ENCODE peak calls at places on chromosomes 6 and 20, in six cellular contexts. S, V, M, D, P and C are unnamed samples.

GRCh38 chr6:68533339-68533795 is 101.7 kb upstream of the ADGRB3 start:
- DNase-seq in S (no peak), V (no peak), M (no peak), D (no peak), P (no peak), C (no peak)

GRCh38 chr6:111480988-111481830 is 1.8 kb downstream of the REV3L start:
- DNase-seq in S (peak; percentile 21), V (no peak), M (no peak), D (no peak), P (no peak), C (no peak)

GRCh38 chr6:52317841-52318581 is 33.5 kb upstream of the MCM3 start:
- DNase-seq in S (peak; percentile 42), V (no peak), M (no peak), D (no peak), P (peak; percentile 40), C (peak; percentile 76)

GRCh38 chr6:170314983-170315382 is 8.4 kb downstream of the FAM120B start:
- DNase-seq in S (no peak), V (no peak), M (no peak), D (no peak), P (no peak), C (no peak)

GRCh38 chr6:109308018-109308492 is 74.2 kb downstream of the CD164 start:
- DNase-seq in S (peak; percentile 85), V (no peak), M (peak; percentile 74), D (peak; percentile 21), P (peak; percentile 88), C (no peak)

GRCh38 chr6:80356545-80356944 is 250.1 kb downstream of the BCKDHB start:
- DNase-seq in S (no peak), V (no peak), M (no peak), D (no peak), P (no peak), C (no peak)

GRCh38 chr6:56570434-56571359 is 72.0 kb downstream of the DST start:
- DNase-seq in S (peak; percentile 51), V (peak; percentile 25), M (no peak), D (no peak), P (peak; percentile 30), C (peak; percentile 22)

GRCh38 chr20:11867286-11867921 is 50.3 kb upstream of the BTBD3 start:
- DNase-seq in S (no peak), V (no peak), M (no peak), D (no peak), P (no peak), C (no peak)

GRCh38 chr20:36408219-36408618 is 102.1 kb downstream of the DLGAP4 start:
- DNase-seq in S (peak; percentile 62), V (no peak), M (peak; percentile 28), D (no peak), P (peak; percentile 23), C (no peak)

GRCh38 chr6:82589509-82590206 is 226.0 kb downstream of the TPBG start:
- DNase-seq in S (peak; percentile 47), V (peak; percentile 48), M (no peak), D (no peak), P (peak; percentile 13), C (peak; percentile 22)

GRCh38 chr20:33693741-33694645 is 7.8 kb upstream of the E2F1 start:
- DNase-seq in S (peak; percentile 20), V (no peak), M (no peak), D (no peak), P (no peak), C (no peak)

GRCh38 chr20:48658198-48658476 is 169.7 kb downstream of the PREX1 start:
- DNase-seq in S (no peak), V (no peak), M (no peak), D (no peak), P (no peak), C (no peak)

GRCh38 chr20:48658505-48658904 is 169.3 kb downstream of the PREX1 start:
- DNase-seq in S (no peak), V (no peak), M (no peak), D (no peak), P (no peak), C (no peak)

GRCh38 chr20:48656120-48656519 is 171.7 kb downstream of the PREX1 start:
- DNase-seq in S (no peak), V (no peak), M (no peak), D (no peak), P (no peak), C (no peak)

GRCh38 chr20:48657426-48658197 is 170.2 kb downstream of the PREX1 start:
- DNase-seq in S (peak; percentile 83), V (peak; percentile 67), M (peak; percentile 67), D (peak; percentile 66), P (peak; percentile 87), C (peak; percentile 94)

DNA sequence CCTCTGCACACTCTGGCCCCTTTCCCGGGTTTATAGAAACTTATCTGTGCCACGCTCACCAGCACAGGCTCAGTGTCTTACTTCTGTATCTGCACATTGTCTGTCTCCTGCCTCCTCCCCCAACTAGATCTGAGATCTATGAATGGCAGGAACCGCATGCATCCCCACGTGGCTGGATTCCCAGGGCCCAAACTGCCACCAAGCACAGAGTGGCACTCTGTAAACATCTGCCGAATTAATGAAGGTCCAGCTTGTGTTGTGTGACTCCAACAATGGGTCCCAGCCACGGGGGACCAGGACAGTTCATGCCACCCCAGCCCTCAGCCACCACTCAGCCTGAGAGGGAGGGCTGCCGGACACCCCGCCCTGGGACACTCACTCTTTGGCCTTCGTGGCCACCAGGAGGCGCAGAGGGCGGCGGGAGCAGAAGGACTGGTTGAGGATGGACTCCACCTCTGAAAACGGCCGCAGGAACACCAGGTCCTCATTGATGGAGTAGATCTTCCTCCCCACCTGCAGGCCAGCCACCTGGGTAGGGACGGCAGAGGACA is 171.1 kb downstream of the PREX1 start:
- DNase-seq in S (no peak), V (no peak), M (no peak), D (no peak), P (no peak), C (no peak)
- TF ChIP-seq CTCF in S (peak; percentile 29), V (peak; percentile 36), M (no peak), D (no peak), P (peak; percentile 17), C (no peak)

GRCh38 chr6:99741092-99741491 is 134.5 kb downstream of the PRDM13 start:
- DNase-seq in S (no peak), V (no peak), M (no peak), D (no peak), P (no peak), C (no peak)

GRCh38 chr6:99739526-99739925 is 132.9 kb downstream of the PRDM13 start:
- DNase-seq in S (no peak), V (no peak), M (no peak), D (no peak), P (no peak), C (no peak)

GRCh38 chr6:99736302-99736701 is 129.7 kb downstream of the PRDM13 start:
- DNase-seq in S (no peak), V (peak; percentile 55), M (no peak), D (no peak), P (no peak), C (peak; percentile 1)
- TF ChIP-seq CTCF in S (no peak), V (peak; percentile 23), M (no peak), D (no peak), P (no peak), C (no peak)

DNA sequence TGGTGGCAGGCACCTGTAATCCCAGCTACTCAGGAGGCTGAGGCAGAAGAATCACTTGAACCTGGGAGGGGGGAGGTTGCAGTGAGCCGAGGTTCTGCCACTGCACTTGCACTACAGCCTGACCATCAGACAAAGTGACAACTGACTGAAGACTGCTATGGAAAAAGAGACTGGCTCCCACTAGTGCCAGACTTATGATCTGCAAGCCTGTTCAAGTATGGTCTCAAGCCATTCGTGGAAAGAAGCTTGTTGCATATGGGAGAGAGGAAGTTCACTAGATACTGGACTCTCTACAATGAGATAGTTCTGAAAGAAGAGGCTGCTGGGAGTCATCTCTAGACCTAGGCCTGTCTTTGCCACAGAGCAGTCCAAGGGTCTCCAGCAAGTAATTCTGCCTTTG is 26.7 kb downstream of the MDN1 start:
- DNase-seq in S (peak; percentile 35), V (peak; percentile 30), M (peak; percentile 13), D (no peak), P (peak; percentile 53), C (peak; percentile 60)
- TF ChIP-seq CTCF in S (peak; percentile 50), V (peak; percentile 32), M (peak; percentile 30), D (no peak), P (peak; percentile 52), C (peak; percentile 23)

GRCh38 chr6:38776515-38776914 is 61.4 kb downstream of the DNAH8 start:
- DNase-seq in S (no peak), V (no peak), M (no peak), D (no peak), P (no peak), C (no peak)
- TF ChIP-seq CTCF in S (no peak), V (no peak), M (no peak), D (no peak), P (no peak), C (no peak)

DNA sequence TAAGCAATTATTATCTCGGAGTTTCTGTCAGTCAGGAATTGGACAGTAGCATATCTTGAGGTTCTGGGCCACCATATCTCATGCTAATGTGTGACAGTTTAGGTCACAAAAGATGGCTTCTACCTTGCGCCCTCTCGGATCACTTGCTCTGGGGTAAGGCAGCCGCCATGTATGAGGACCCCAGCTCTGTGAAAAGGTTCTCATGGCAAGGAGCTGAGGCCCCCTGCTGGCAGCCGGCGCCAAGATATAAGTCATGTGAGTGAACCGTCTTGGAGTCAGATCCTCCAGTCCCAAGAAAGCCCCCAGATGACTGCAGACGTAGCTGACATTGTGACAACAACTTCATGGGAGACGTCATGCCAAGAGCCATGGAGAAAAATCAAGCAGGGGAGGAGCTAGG is 670.8 kb downstream of the KIF16B start:
- DNase-seq in S (no peak), V (no peak), M (no peak), D (no peak), P (no peak), C (no peak)
- TF ChIP-seq CTCF in S (no peak), V (no peak), M (no peak), D (no peak), P (no peak), C (peak; percentile 11)